ENCODE peak calls at places on chromosomes 16 and 17, in five cellular contexts. C is right atrium auricular region, K is AG04450, Y is BJ, L is thyroid gland. O is an unnamed sample.

GRCh38 chr16:31063843-31064611 is 10.0 kb downstream of the ZNF668 start:
- DNase-seq in C (no peak), K (no peak), Y (no peak), L (no peak), O (no peak)

GRCh38 chr16:10895053-10895946 is 18.3 kb downstream of the CIITA start:
- DNase-seq in C (no peak), K (no peak), Y (no peak), L (peak; percentile 66), O (peak; percentile 41)

GRCh38 chr16:49620868-49621239 is 235.1 kb downstream of the ZNF423 start:
- DNase-seq in C (no peak), K (no peak), Y (no peak), L (no peak), O (peak; percentile 28)

GRCh38 chr17:17041018-17041521 is 1.2 kb upstream of the MPRIP start:
- DNase-seq in C (no peak), K (no peak), Y (no peak), L (no peak), O (no peak)

GRCh38 chr16:87806608-87807546 is 41.1 kb upstream of the KLHDC4 start:
- DNase-seq in C (peak; percentile 76), K (peak; percentile 78), Y (peak; percentile 70), L (peak; percentile 26), O (peak; percentile 88)

GRCh38 chr16:3070608-3071111 is 5.2 kb downstream of the IL32 start:
- DNase-seq in C (no peak), K (no peak), Y (no peak), L (no peak), O (no peak)

GRCh38 chr17:73906896-73907600 is 262.8 kb upstream of the SDK2 start:
- DNase-seq in C (peak; percentile 48), K (no peak), Y (no peak), L (no peak), O (no peak)

GRCh38 chr17:64253470-64253869 is 9.6 kb downstream of the TEX2 start:
- DNase-seq in C (no peak), K (no peak), Y (no peak), L (no peak), O (no peak)

GRCh38 chr17:2058521-2059124 is 3.7 kb downstream of the HIC1 start:
- DNase-seq in C (no peak), K (no peak), Y (no peak), L (peak; percentile 52), O (peak; percentile 91)

GRCh38 chr16:80023865-80024264 is 423.3 kb upstream of the MAF start:
- DNase-seq in C (no peak), K (no peak), Y (no peak), L (no peak), O (peak; percentile 75)

GRCh38 chr17:82103588-82104451 is 5.8 kb upstream of the FASN start:
- DNase-seq in C (peak; percentile 88), K (no peak), Y (no peak), L (peak; percentile 97), O (peak; percentile 58)

GRCh38 chr17:75645501-75645888 is 12.3 kb downstream of the SMIM5 start:
- DNase-seq in C (no peak), K (no peak), Y (no peak), L (peak; percentile 78), O (peak; percentile 92)

GRCh38 chr17:78535285-78536197 is 41.7 kb downstream of the DNAH17 start:
- DNase-seq in C (no peak), K (no peak), Y (no peak), L (peak; percentile 26), O (no peak)

GRCh38 chr17:65228734-65229390 is 91.7 kb downstream of the RGS9 start:
- DNase-seq in C (no peak), K (no peak), Y (peak; percentile 88), L (peak; percentile 21), O (peak; percentile 31)

GRCh38 chr17:15657868-15658775 is 26.0 kb downstream of the TRIM16 start:
- DNase-seq in C (no peak), K (no peak), Y (no peak), L (no peak), O (no peak)

GRCh38 chr17:51374220-51374619 is 113.9 kb downstream of the UTP18 start:
- DNase-seq in C (no peak), K (no peak), Y (no peak), L (no peak), O (no peak)

GRCh38 chr17:51366866-51367265 is 106.5 kb downstream of the UTP18 start:
- DNase-seq in C (no peak), K (no peak), Y (no peak), L (no peak), O (no peak)

GRCh38 chr17:51372345-51373004 is 112.1 kb downstream of the UTP18 start:
- DNase-seq in C (no peak), K (no peak), Y (no peak), L (no peak), O (peak; percentile 67)

GRCh38 chr17:51373489-51374194 is 113.3 kb downstream of the UTP18 start:
- DNase-seq in C (no peak), K (no peak), Y (no peak), L (no peak), O (no peak)

GRCh38 chr17:51371732-51372151 is 111.4 kb downstream of the UTP18 start:
- DNase-seq in C (no peak), K (no peak), Y (no peak), L (peak; percentile 60), O (peak; percentile 74)
- H3K4me3 ChIP-seq in C (no peak overlapping the region), K (no peak overlapping the region), Y (no peak overlapping the region), L (no peak overlapping the region), O (no peak overlapping the region)

GRCh38 chr17:48132375-48132774 is 24.8 kb downstream of the SNX11 start:
- DNase-seq in C (no peak), K (no peak), Y (no peak), L (no peak), O (no peak)

GRCh38 chr17:48137658-48138057 is 30.1 kb downstream of the SNX11 start:
- DNase-seq in C (no peak), K (no peak), Y (no peak), L (no peak), O (no peak)

GRCh38 chr17:48131216-48131824 is 23.8 kb downstream of the SNX11 start:
- DNase-seq in C (no peak), K (peak; percentile 16), Y (no peak), L (peak; percentile 56), O (peak; percentile 80)

GRCh38 chr17:48139948-48140347 is 32.4 kb downstream of the SNX11 start:
- DNase-seq in C (no peak), K (no peak), Y (no peak), L (no peak), O (peak; percentile 45)

DNA sequence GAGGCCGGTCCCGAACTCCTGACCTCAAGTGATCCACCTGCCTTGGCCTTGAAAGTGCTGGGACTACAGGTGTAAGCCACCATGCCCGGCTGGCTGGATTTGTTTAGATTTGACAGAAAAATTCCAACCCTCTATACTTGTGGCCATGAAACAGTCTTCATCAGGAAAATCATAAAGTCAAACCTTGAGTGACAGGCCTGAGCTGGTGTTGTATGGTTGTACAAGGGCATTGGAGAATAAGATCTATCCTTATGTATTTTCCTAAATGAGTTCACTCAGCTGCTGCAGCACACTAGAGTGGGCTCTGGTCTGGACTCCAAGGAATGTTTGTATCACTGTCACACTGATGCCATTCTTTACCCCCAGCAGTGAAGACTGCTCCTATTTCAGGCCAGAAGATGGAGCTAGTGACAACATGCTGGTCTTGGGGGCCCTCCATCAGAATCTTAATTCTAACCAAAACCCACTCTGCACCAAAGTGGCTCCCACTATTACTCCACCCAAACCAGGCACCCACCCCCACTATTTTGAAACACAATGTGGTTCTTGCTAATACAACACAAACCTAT is 27.4 kb downstream of the SNX11 start:
- DNase-seq in C (no peak), K (no peak), Y (no peak), L (no peak), O (peak; percentile 13)
- TF ChIP-seq CTCF in C (no peak), K (peak; percentile 14), Y (no peak), L (no peak), O (peak; percentile 41)

DNA sequence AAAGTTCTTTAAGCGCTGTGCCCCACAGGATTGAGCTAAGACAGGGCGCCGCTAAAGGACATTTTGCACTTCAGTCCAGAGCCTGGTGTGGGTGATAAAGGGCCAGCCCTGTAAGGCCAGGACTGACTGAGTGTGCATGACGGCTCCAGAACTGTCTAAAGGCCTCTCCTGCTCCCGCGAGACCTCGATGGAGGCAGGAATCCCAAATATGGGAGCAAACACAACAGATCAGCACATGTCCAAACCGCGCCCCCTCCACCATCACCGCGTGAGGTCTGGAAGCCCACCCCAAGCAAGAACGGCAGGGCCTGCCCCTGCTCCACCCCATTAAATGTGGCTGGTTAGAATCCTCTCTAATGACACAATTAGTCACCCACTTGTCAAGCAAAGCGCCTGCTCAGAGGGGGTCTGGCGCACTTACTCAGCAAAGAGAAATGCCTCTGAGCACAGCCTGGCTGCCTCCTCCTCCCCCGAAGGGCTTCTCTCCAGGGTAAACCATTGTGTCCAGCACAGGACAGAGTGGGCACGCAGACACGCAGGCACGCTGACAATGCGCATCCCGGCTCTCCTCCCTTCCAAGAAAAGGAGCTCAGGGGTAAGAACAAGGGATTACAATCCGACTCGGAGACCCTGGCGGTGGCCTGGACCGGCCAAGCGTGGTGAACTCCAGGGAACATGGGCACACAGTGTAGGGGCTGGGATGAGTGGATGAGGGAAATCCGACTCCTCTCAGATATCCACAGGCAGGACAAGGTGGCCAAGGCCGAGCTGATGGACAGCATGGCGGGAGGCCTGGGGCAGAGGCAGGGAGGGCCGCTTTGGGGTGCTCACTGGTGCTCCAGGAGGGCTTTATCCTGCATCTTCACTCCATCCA is 1.5 kb downstream of the MXRA7 start:
- DNase-seq in C (peak; percentile 97), K (peak; percentile 95), Y (peak; percentile 93), L (peak; percentile 91), O (peak; percentile 95)
- H3K4me3 ChIP-seq in C (peak overlapping the region; percentile 62), K (peak overlapping the region; percentile 88), Y (peak overlapping the region; percentile 84), L (peak overlapping the region; percentile 47), O (peak overlapping the region; percentile 79)

GRCh38 chr17:46977750-46978488 is 1.1 kb downstream of the RPRML start:
- DNase-seq in C (no peak), K (no peak), Y (no peak), L (no peak), O (no peak)

GRCh38 chr17:46979023-46979870 is at the start of gene RPRML:
- DNase-seq in C (no peak), K (no peak), Y (no peak), L (peak; percentile 26), O (peak; percentile 27)

GRCh38 chr17:46976626-46977270 is 2.3 kb downstream of the RPRML start:
- DNase-seq in C (no peak), K (no peak), Y (no peak), L (no peak), O (no peak)

GRCh38 chr17:46978489-46979022 is 497 bp downstream of the RPRML start:
- DNase-seq in C (no peak), K (no peak), Y (no peak), L (no peak), O (no peak)

GRCh38 chr17:46977348-46977747 is 1.7 kb downstream of the RPRML start:
- DNase-seq in C (no peak), K (no peak), Y (no peak), L (peak; percentile 25), O (peak; percentile 54)
- TF ChIP-seq CTCF in C (no peak), K (peak; percentile 48), Y (peak; percentile 30), L (no peak), O (peak; percentile 49)

GRCh38 chr17:79815836-79816371 is 19.0 kb upstream of the CBX8 start:
- DNase-seq in C (no peak), K (no peak), Y (no peak), L (no peak), O (no peak)
- H3K4me3 ChIP-seq in C (no peak overlapping the region), K (no peak overlapping the region), Y (no peak overlapping the region), L (peak overlapping the region; percentile 17), O (no peak overlapping the region)

GRCh38 chr17:58534331-58534730 is 19.9 kb upstream of the MTMR4 start:
- DNase-seq in C (no peak), K (no peak), Y (no peak), L (no peak), O (no peak)
- TF ChIP-seq CTCF in C (no peak), K (no peak), Y (no peak), L (no peak), O (peak; percentile 25)